ENCODE peak calls at places on chromosomes 3 and 15, in seven cellular contexts. J, Y, C, K, O, M and N are unnamed samples.

GRCh38 chr15:57376695-57377477 is 581 bp downstream of the CGNL1 start:
- DNase-seq in J (no peak), Y (peak), K (no peak), M (peak), C (no peak), O (no peak), N (no peak)

GRCh38 chr3:72891053-72891855 is 3.4 kb downstream of the GXYLT2 start:
- DNase-seq in M (no peak), K (no peak), J (peak), Y (no peak), O (peak), C (no peak), N (no peak)

GRCh38 chr15:58865420-58865880 is 68.0 kb downstream of the SLTM start:
- DNase-seq in C (no peak), J (no peak), K (no peak), O (no peak), Y (no peak), M (no peak), N (no peak)

GRCh38 chr3:66480666-66481065 is 20.2 kb downstream of the LRIG1 start:
- DNase-seq in J (no peak), C (peak), M (no peak), O (no peak), K (no peak), Y (no peak), N (no peak)

GRCh38 chr3:76307556-76307955 is 522.2 kb upstream of the ZNF717 start:
- DNase-seq in M (no peak), K (no peak), J (no peak), Y (no peak), O (no peak), C (no peak), N (no peak)

GRCh38 chr3:195732951-195733350 is 12.2 kb downstream of the MUC20 start:
- DNase-seq in Y (no peak), J (no peak), M (no peak), C (no peak), K (no peak), O (no peak), N (no peak)

GRCh38 chr3:54843352-54843751 is 84.5 kb downstream of the LRTM1 start:
- DNase-seq in Y (no peak), K (no peak), C (no peak), O (no peak), M (no peak), J (no peak), N (no peak)

GRCh38 chr3:37308247-37308646 is 133.9 kb upstream of the LRRFIP2 start:
- DNase-seq in O (no peak), C (no peak), M (no peak), K (no peak), J (no peak), Y (no peak), N (peak)

GRCh38 chr15:62407962-62408361 is 242.9 kb upstream of the C2CD4B start:
- DNase-seq in O (no peak), C (no peak), K (no peak), J (no peak), M (no peak), Y (no peak), N (no peak)

GRCh38 chr15:52217186-52217585 is 26.0 kb upstream of the GNB5 start:
- DNase-seq in K (no peak), J (no peak), Y (no peak), O (no peak), C (peak), M (no peak), N (peak)

GRCh38 chr15:59999558-60000112 is 4.5 kb upstream of the FOXB1 start:
- DNase-seq in K (no peak), M (no peak), J (no peak), Y (no peak), C (no peak), O (no peak), N (peak)

GRCh38 chr3:48119495-48120193 is 68.6 kb downstream of the CDC25A start:
- DNase-seq in K (no peak), O (no peak), J (no peak), Y (peak), M (peak), C (no peak), N (no peak)

GRCh38 chr3:68973635-68974034 is 39.8 kb downstream of the EOGT start:
- DNase-seq in M (no peak), K (no peak), C (no peak), O (no peak), J (no peak), Y (no peak), N (no peak)

GRCh38 chr3:155744091-155744625 is 713 bp downstream of the PLCH1 start:
- DNase-seq in C (peak), K (peak), J (no peak), O (no peak), M (no peak), Y (peak), N (peak)

GRCh38 chr15:61879219-61879618 is 181.0 kb downstream of the VPS13C start:
- DNase-seq in Y (no peak), C (no peak), J (no peak), O (no peak), M (no peak), K (no peak), N (no peak)

GRCh38 chr15:93038064-93038705 is 50.8 kb downstream of the RGMA start:
- DNase-seq in Y (no peak), K (no peak), C (no peak), O (no peak), J (no peak), M (no peak), N (no peak)

GRCh38 chr15:39579487-39580116 is 1.3 kb upstream of the THBS1 start:
- DNase-seq in C (no peak), O (peak), M (peak), K (no peak), Y (peak), J (no peak), N (no peak)

GRCh38 chr15:65211157-65211982 is at the start of gene CILP:
- DNase-seq in C (no peak), Y (no peak), M (peak), J (peak), K (no peak), O (peak), N (no peak)

GRCh38 chr3:81744366-81744765 is 17.1 kb downstream of the GBE1 start:
- DNase-seq in Y (peak), J (peak), K (no peak), O (peak), C (no peak), M (no peak), N (no peak)

GRCh38 chr15:78507831-78508160 is 419 bp downstream of the HYKK start:
- DNase-seq in K (peak), C (no peak), J (no peak), Y (no peak), M (no peak), O (no peak), N (no peak)

GRCh38 chr3:106176734-106177133 is 307.9 kb upstream of the CBLB start:
- DNase-seq in M (no peak), Y (no peak), C (peak), J (no peak), K (no peak), O (no peak), N (peak)

GRCh38 chr3:146972726-146973125 is 367.6 kb upstream of the PLSCR5 start:
- DNase-seq in C (no peak), M (no peak), J (no peak), O (no peak), K (no peak), Y (no peak), N (no peak)

GRCh38 chr3:119148493-119149180 is 2.7 kb downstream of the TEX55 start:
- DNase-seq in J (no peak), O (peak), K (no peak), Y (no peak), M (no peak), C (no peak), N (no peak)

GRCh38 chr3:57998366-57999283 is 9.6 kb upstream of the FLNB start:
- DNase-seq in K (no peak), M (no peak), Y (no peak), C (peak), J (no peak), O (no peak), N (peak)

GRCh38 chr3:64150527-64151238 is 74.6 kb downstream of the PRICKLE2 start:
- DNase-seq in Y (peak), J (peak), C (no peak), M (peak), K (peak), O (peak), N (no peak)

GRCh38 chr15:60831540-60831939 is 352.6 kb upstream of the ICE2 start:
- DNase-seq in J (no peak), O (no peak), M (no peak), Y (no peak), C (no peak), K (no peak), N (no peak)

GRCh38 chr3:167631471-167631870 is 22.3 kb downstream of the WDR49 start:
- DNase-seq in J (no peak), M (no peak), C (no peak), Y (no peak), O (no peak), K (no peak), N (no peak)

GRCh38 chr3:193885832-193886231 is 250.1 kb upstream of the HES1 start:
- DNase-seq in C (no peak), J (no peak), O (no peak), M (no peak), Y (peak), K (no peak), N (no peak)

GRCh38 chr3:116524455-116524854 is 79.2 kb upstream of the LSAMP start:
- DNase-seq in C (no peak), K (no peak), J (no peak), Y (no peak), M (no peak), O (no peak), N (no peak)

GRCh38 chr3:39064646-39065045 is 12.8 kb downstream of the WDR48 start:
- DNase-seq in Y (no peak), M (no peak), K (no peak), J (no peak), C (no peak), O (no peak), N (no peak)

GRCh38 chr3:122952509-122952908 is 75.1 kb downstream of the SEMA5B start:
- DNase-seq in M (no peak), Y (no peak), C (no peak), O (no peak), J (no peak), K (no peak), N (peak)

GRCh38 chr15:67144609-67145306 is 79.4 kb downstream of the SMAD3 start:
- DNase-seq in J (no peak), C (no peak), Y (no peak), M (no peak), K (no peak), O (peak), N (no peak)

GRCh38 chr15:88454867-88455810 is 12.0 kb downstream of the MRPL46 start:
- DNase-seq in K (no peak), O (peak), Y (peak), M (no peak), J (peak), C (peak), N (peak)

GRCh38 chr15:67914537-67915373 is 74.9 kb upstream of the RNU6-1 start:
- DNase-seq in O (no peak), C (no peak), K (peak), Y (peak), J (peak), M (peak), N (no peak)

GRCh38 chr3:164673738-164674137 is 404.6 kb downstream of the SI start:
- DNase-seq in M (no peak), C (no peak), K (no peak), O (no peak), J (no peak), Y (no peak), N (no peak)

GRCh38 chr3:22735373-22735772 is 467.8 kb upstream of the UBE2E2 start:
- DNase-seq in O (no peak), J (no peak), K (no peak), M (no peak), Y (no peak), C (no peak), N (no peak)

GRCh38 chr15:90665288-90666134 is 51.6 kb upstream of the BLM start:
- DNase-seq in O (no peak), J (no peak), Y (peak), K (no peak), C (peak), M (peak), N (peak)

GRCh38 chr3:113534365-113534764 is 2.0 kb downstream of the SIDT1 start:
- DNase-seq in O (no peak), M (no peak), Y (no peak), C (no peak), J (no peak), K (no peak), N (no peak)

GRCh38 chr3:52480768-52481715 is 14.1 kb upstream of the STAB1 start:
- DNase-seq in C (no peak), M (no peak), O (no peak), Y (no peak), K (no peak), J (no peak), N (no peak)

GRCh38 chr3:52483577-52484495 is 11.3 kb upstream of the STAB1 start:
- DNase-seq in C (no peak), J (peak), M (no peak), K (no peak), O (peak), Y (no peak), N (no peak)

GRCh38 chr3:52479876-52480575 is 15.1 kb upstream of the STAB1 start:
- DNase-seq in K (no peak), Y (no peak), O (no peak), M (no peak), J (no peak), C (no peak), N (no peak)

GRCh38 chr3:52483081-52483480 is 12.1 kb upstream of the STAB1 start:
- DNase-seq in J (no peak), O (no peak), K (no peak), C (no peak), Y (no peak), M (no peak), N (no peak)

GRCh38 chr3:52481819-52482521 is 13.2 kb upstream of the STAB1 start:
- DNase-seq in Y (no peak), K (no peak), J (no peak), O (no peak), C (no peak), M (no peak), N (no peak)
- TF ChIP-seq CTCF in Y (no peak), K (peak), J (peak), O (peak), C (peak), M (no peak), N (peak)

GRCh38 chr3:143850877-143851276 is 2.6 kb upstream of the SLC9A9 start:
- DNase-seq in C (no peak), Y (no peak), O (no peak), M (no peak), J (no peak), K (no peak), N (no peak)
- TF ChIP-seq CTCF in C (no peak), Y (no peak), O (no peak), M (no peak), J (no peak), K (no peak), N (no peak)

GRCh38 chr15:77096541-77096940 is 25.6 kb upstream of the TSPAN3 start:
- DNase-seq in O (no peak), M (no peak), K (no peak), C (no peak), J (no peak), Y (no peak), N (no peak)

GRCh38 chr15:77097921-77098320 is 27.0 kb upstream of the TSPAN3 start:
- DNase-seq in C (no peak), M (no peak), K (no peak), Y (no peak), J (no peak), O (no peak), N (no peak)

GRCh38 chr15:77096131-77096530 is 25.2 kb upstream of the TSPAN3 start:
- DNase-seq in O (no peak), K (no peak), J (no peak), Y (no peak), C (no peak), M (no peak), N (no peak)

GRCh38 chr15:77097317-77097721 is 26.4 kb upstream of the TSPAN3 start:
- DNase-seq in K (no peak), M (no peak), C (no peak), Y (no peak), J (no peak), O (no peak), N (no peak)

DNA sequence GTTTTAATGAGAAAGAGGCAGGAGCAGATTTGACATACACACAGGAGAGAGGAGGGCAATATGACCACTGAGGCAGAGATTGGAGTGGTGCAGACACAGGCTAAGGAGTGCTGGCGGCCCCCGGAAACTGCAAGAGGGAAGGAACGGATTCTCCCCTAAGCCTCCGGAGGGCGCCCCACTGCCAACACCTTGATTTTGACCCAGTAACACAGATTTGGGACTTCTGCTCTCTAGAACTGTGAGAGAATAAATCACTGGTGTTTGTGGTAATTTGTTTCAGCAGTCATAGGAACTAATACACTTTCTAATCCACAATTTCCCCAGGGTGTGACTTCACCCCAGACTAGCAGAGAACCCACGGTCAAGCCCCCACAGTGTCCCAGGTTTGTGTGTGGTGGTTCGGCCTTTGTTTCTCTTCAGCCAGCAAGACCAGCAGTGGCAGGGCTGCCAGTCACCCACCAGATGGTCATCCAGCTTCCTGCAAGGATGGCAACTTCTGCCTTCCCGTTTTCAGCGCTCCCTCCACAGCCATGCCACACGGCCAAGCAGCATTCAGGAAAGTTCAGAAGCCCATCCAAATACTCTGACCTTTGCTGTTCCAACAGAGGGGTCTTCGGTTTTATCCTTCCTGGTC is 23.6 kb upstream of the TSPAN3 start:
- DNase-seq in J (no peak), O (no peak), M (no peak), K (no peak), C (no peak), Y (no peak), N (no peak)
- TF ChIP-seq CTCF in J (peak), O (peak), M (no peak), K (no peak), C (peak), Y (no peak), N (no peak)

GRCh38 chr15:31327674-31328424 is 1.2 kb downstream of the KLF13 start:
- DNase-seq in C (peak), Y (peak), M (peak), K (no peak), O (no peak), J (no peak), N (peak)
- TF ChIP-seq CTCF in C (no peak), Y (no peak), M (no peak), K (no peak), O (no peak), J (no peak), N (no peak)

DNA sequence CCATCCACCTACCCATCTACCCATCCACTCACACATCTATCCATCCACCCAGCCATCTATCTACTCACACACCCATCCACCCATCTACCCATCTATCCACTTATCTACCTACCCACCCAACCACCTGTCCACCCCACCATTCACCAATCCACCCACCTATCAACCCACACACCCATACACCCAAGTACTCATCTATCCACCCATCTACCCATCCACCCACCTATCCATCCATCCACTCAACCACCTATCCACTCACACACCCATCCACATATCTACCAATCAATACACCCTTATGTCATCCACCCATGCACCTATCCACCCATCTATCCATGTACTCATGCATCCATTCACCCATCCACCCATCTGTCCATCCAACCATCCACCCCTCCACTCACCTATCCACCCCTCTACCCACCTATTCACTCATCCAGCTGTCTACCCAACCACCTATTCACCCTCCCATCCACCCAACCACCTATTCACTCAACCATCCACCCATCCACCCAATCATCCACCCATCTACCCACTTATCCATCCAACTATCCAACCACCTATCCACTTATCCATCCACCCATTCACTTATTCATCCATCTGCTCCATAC is 109.8 kb downstream of the CHSY1 start:
- DNase-seq in C (no peak), K (no peak), O (no peak), J (no peak), M (no peak), Y (no peak), N (no peak)
- TF ChIP-seq CTCF in C (no peak), K (no peak), O (no peak), J (no peak), M (no peak), Y (no peak), N (no peak)